ENCODE peak calls at places on chromosomes 12 and 14, in five cellular contexts. One of them, this sample, is unnamed.

GRCh38 chr14:77040309-77040994 is 11.9 kb upstream of the IRF2BPL start:
- DNase-seq in fibroblast of pulmonary artery: peak
- DNase-seq in astrocyte: peak
- DNase-seq in BJ: peak
- DNase-seq in pancreas: peak
- DNase-seq in this sample: peak

GRCh38 chr12:9969673-9970072 is 1.5 kb upstream of the CLEC12A start:
- DNase-seq in fibroblast of pulmonary artery: no peak
- DNase-seq in astrocyte: no peak
- DNase-seq in BJ: no peak
- DNase-seq in pancreas: no peak
- DNase-seq in this sample: no peak

GRCh38 chr12:123937707-123938600 is 34.7 kb downstream of the CCDC92 start:
- DNase-seq in fibroblast of pulmonary artery: no peak
- DNase-seq in astrocyte: peak
- DNase-seq in BJ: no peak
- DNase-seq in pancreas: no peak
- DNase-seq in this sample: no peak

GRCh38 chr12:111093428-111094142 is 173.2 kb upstream of the MYL2 start:
- DNase-seq in fibroblast of pulmonary artery: no peak
- DNase-seq in astrocyte: no peak
- DNase-seq in BJ: no peak
- DNase-seq in pancreas: no peak
- DNase-seq in this sample: no peak

GRCh38 chr12:78406776-78407335 is 457.7 kb upstream of the SYT1 start:
- DNase-seq in fibroblast of pulmonary artery: peak
- DNase-seq in astrocyte: peak
- DNase-seq in BJ: no peak
- DNase-seq in pancreas: no peak
- DNase-seq in this sample: no peak

GRCh38 chr12:76952995-76953394 is 74.2 kb upstream of the CSRP2 start:
- DNase-seq in fibroblast of pulmonary artery: no peak
- DNase-seq in astrocyte: no peak
- DNase-seq in BJ: no peak
- DNase-seq in pancreas: no peak
- DNase-seq in this sample: peak

GRCh38 chr12:19925881-19926665 is 442.3 kb upstream of the PDE3A start:
- DNase-seq in fibroblast of pulmonary artery: no peak
- DNase-seq in astrocyte: no peak
- DNase-seq in BJ: no peak
- DNase-seq in pancreas: no peak
- DNase-seq in this sample: no peak

GRCh38 chr12:1594295-1595025 is at the start of gene FBXL14:
- DNase-seq in fibroblast of pulmonary artery: peak
- DNase-seq in astrocyte: peak
- DNase-seq in BJ: no peak
- DNase-seq in pancreas: peak
- DNase-seq in this sample: peak

GRCh38 chr12:84727964-84728363 is 184.6 kb downstream of the SLC6A15 start:
- DNase-seq in fibroblast of pulmonary artery: no peak
- DNase-seq in astrocyte: peak
- DNase-seq in BJ: no peak
- DNase-seq in pancreas: no peak
- DNase-seq in this sample: peak

GRCh38 chr14:76106188-76106587 is 45.5 kb upstream of the GPATCH2L start:
- DNase-seq in fibroblast of pulmonary artery: no peak
- DNase-seq in astrocyte: no peak
- DNase-seq in BJ: no peak
- DNase-seq in pancreas: no peak
- DNase-seq in this sample: no peak

GRCh38 chr14:91186515-91187066 is 57.9 kb downstream of the GPR68 start:
- DNase-seq in fibroblast of pulmonary artery: no peak
- DNase-seq in astrocyte: no peak
- DNase-seq in BJ: peak
- DNase-seq in pancreas: no peak
- DNase-seq in this sample: no peak

GRCh38 chr12:69023840-69024239 is 90.9 kb upstream of the CPM start:
- DNase-seq in fibroblast of pulmonary artery: no peak
- DNase-seq in astrocyte: no peak
- DNase-seq in BJ: no peak
- DNase-seq in pancreas: no peak
- DNase-seq in this sample: no peak

GRCh38 chr14:103288076-103288766 is 45.8 kb upstream of the EIF5 start:
- DNase-seq in fibroblast of pulmonary artery: no peak
- DNase-seq in astrocyte: no peak
- DNase-seq in BJ: no peak
- DNase-seq in pancreas: no peak
- DNase-seq in this sample: no peak

GRCh38 chr14:70919774-70920173 is 12.5 kb downstream of the PCNX1 start:
- DNase-seq in fibroblast of pulmonary artery: peak
- DNase-seq in astrocyte: peak
- DNase-seq in BJ: no peak
- DNase-seq in pancreas: no peak
- DNase-seq in this sample: no peak

GRCh38 chr14:103070971-103071542 is 13.0 kb upstream of the LBHD2 start:
- DNase-seq in fibroblast of pulmonary artery: no peak
- DNase-seq in astrocyte: no peak
- DNase-seq in BJ: no peak
- DNase-seq in pancreas: no peak
- DNase-seq in this sample: no peak

GRCh38 chr12:22974865-22975264 is 349.9 kb downstream of the ETNK1 start:
- DNase-seq in fibroblast of pulmonary artery: peak
- DNase-seq in astrocyte: peak
- DNase-seq in BJ: peak
- DNase-seq in pancreas: no peak
- DNase-seq in this sample: peak

GRCh38 chr12:15545329-15545728 is 223.0 kb downstream of the PTPRO start:
- DNase-seq in fibroblast of pulmonary artery: no peak
- DNase-seq in astrocyte: no peak
- DNase-seq in BJ: no peak
- DNase-seq in pancreas: no peak
- DNase-seq in this sample: no peak

GRCh38 chr12:120321382-120322202 is 6.0 kb downstream of the PLA2G1B start:
- DNase-seq in fibroblast of pulmonary artery: no peak
- DNase-seq in astrocyte: no peak
- DNase-seq in BJ: no peak
- DNase-seq in pancreas: peak
- DNase-seq in this sample: no peak

GRCh38 chr14:102029956-102030355 is 56.9 kb downstream of the HSP90AA1 start:
- DNase-seq in fibroblast of pulmonary artery: no peak
- DNase-seq in astrocyte: peak
- DNase-seq in BJ: no peak
- DNase-seq in pancreas: no peak
- DNase-seq in this sample: no peak

DNA sequence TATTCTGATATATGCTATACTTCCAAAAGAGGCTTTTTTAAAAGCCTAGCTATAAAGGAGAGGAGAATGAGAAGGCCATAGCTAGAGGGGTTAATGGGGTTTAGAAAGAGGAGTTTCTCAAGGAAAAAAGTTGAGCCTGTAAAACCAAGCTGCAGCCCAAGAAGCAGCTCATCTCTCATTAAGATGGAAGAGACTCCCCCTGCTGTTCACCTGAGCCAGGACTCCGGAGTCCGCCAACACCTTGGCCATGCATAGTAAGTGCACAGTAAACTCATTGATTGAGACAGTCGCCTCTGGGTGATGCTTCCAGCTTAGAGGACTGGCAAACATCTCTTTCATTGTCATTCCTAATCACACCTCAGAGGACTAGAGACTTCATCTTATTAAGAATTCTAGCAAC is 46.2 kb downstream of the ANO2 start:
- DNase-seq in fibroblast of pulmonary artery: no peak
- DNase-seq in astrocyte: no peak
- DNase-seq in BJ: no peak
- DNase-seq in pancreas: no peak
- DNase-seq in this sample: no peak
- TF ChIP-seq CTCF in fibroblast of pulmonary artery: no peak
- TF ChIP-seq CTCF in astrocyte: no peak
- TF ChIP-seq CTCF in BJ: peak
- TF ChIP-seq CTCF in pancreas: no peak
- TF ChIP-seq CTCF in this sample: no peak

GRCh38 chr14:80572666-80573065 is 361.4 kb upstream of the DIO2 start:
- DNase-seq in fibroblast of pulmonary artery: no peak
- DNase-seq in astrocyte: no peak
- DNase-seq in BJ: no peak
- DNase-seq in pancreas: no peak
- DNase-seq in this sample: no peak
- TF ChIP-seq CTCF in fibroblast of pulmonary artery: no peak
- TF ChIP-seq CTCF in astrocyte: no peak
- TF ChIP-seq CTCF in BJ: no peak
- TF ChIP-seq CTCF in pancreas: no peak
- TF ChIP-seq CTCF in this sample: peak

DNA sequence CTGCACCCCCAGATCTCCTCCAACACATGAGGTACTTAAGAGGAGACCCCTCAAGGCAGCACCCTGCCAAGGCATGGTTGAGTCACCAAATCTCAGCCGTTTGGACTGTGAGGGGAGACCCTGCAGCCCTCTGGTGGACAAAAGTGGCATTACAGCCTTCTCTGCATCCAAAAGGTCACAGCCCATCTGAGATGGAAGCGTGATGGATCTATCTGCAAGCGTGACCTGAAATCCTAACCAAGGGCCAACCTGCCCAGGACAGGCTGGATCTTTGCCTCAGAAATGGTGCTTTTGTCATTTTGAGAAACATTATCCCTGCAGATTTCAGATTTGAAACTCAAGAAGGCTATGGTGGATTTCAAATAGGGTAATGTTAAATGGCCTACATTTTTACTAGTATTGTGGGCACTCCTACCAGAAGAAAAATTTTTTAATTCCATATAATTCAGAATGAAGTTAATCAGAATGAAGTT is 23.7 kb upstream of the DHRS4 start:
- DNase-seq in fibroblast of pulmonary artery: peak
- DNase-seq in astrocyte: peak
- DNase-seq in BJ: no peak
- DNase-seq in pancreas: peak
- DNase-seq in this sample: peak
- TF ChIP-seq CTCF in fibroblast of pulmonary artery: peak
- TF ChIP-seq CTCF in astrocyte: peak
- TF ChIP-seq CTCF in BJ: peak
- TF ChIP-seq CTCF in pancreas: peak
- TF ChIP-seq CTCF in this sample: peak

GRCh38 chr12:96247567-96247962 is 53.4 kb downstream of the ELK3 start:
- DNase-seq in fibroblast of pulmonary artery: no peak
- DNase-seq in astrocyte: no peak
- DNase-seq in BJ: no peak
- DNase-seq in pancreas: no peak
- DNase-seq in this sample: no peak
- TF ChIP-seq CTCF in fibroblast of pulmonary artery: no peak
- TF ChIP-seq CTCF in astrocyte: no peak
- TF ChIP-seq CTCF in BJ: no peak
- TF ChIP-seq CTCF in pancreas: no peak
- TF ChIP-seq CTCF in this sample: no peak

This sample was measured in foreskin keratinocyte.